ENCODE peak calls at places on chromosomes 7 and 10, in six cellular contexts. One of them, this sample, is unnamed.
A peak's percentile ranks its signal among the peaks of the same experiment; 100 is the strongest.

GRCh38 chr7:39749177-39749576 is 125.8 kb downstream of the RALA start:
- DNase-seq in left ventricle myocardium inferior: no peak
- DNase-seq in lower lobe of right lung: no peak
- DNase-seq in nephron progenitor cell: no peak
- DNase-seq in ovary: no peak
- DNase-seq in OCI-LY7: no peak
- DNase-seq in this sample: peak; percentile 78

GRCh38 chr10:44253769-44254462 is 131.0 kb downstream of the CXCL12 start:
- DNase-seq in nephron progenitor cell: no peak
- DNase-seq in left ventricle myocardium inferior: peak; percentile 71
- DNase-seq in OCI-LY7: no peak
- DNase-seq in lower lobe of right lung: peak; percentile 65
- DNase-seq in ovary: no peak
- DNase-seq in this sample: peak; percentile 33

GRCh38 chr10:70753841-70754621 is 31.1 kb downstream of the TBATA start:
- DNase-seq in left ventricle myocardium inferior: no peak
- DNase-seq in nephron progenitor cell: no peak
- DNase-seq in lower lobe of right lung: no peak
- DNase-seq in OCI-LY7: no peak
- DNase-seq in ovary: no peak
- DNase-seq in this sample: no peak

GRCh38 chr10:123521076-123521475 is 145.1 kb upstream of the GPR26 start:
- DNase-seq in OCI-LY7: no peak
- DNase-seq in lower lobe of right lung: no peak
- DNase-seq in nephron progenitor cell: no peak
- DNase-seq in left ventricle myocardium inferior: no peak
- DNase-seq in ovary: no peak
- DNase-seq in this sample: no peak

GRCh38 chr7:136526408-136527105 is 341.9 kb upstream of the CHRM2 start:
- DNase-seq in left ventricle myocardium inferior: no peak
- DNase-seq in nephron progenitor cell: no peak
- DNase-seq in OCI-LY7: no peak
- DNase-seq in ovary: no peak
- DNase-seq in lower lobe of right lung: no peak
- DNase-seq in this sample: no peak

GRCh38 chr7:98133181-98133580 is 26.5 kb downstream of the LMTK2 start:
- DNase-seq in left ventricle myocardium inferior: no peak
- DNase-seq in ovary: no peak
- DNase-seq in lower lobe of right lung: no peak
- DNase-seq in OCI-LY7: peak; percentile 67
- DNase-seq in nephron progenitor cell: no peak
- DNase-seq in this sample: no peak

GRCh38 chr10:132616170-132616994 is 78.8 kb downstream of the INPP5A start:
- DNase-seq in lower lobe of right lung: no peak
- DNase-seq in nephron progenitor cell: no peak
- DNase-seq in left ventricle myocardium inferior: no peak
- DNase-seq in ovary: no peak
- DNase-seq in OCI-LY7: no peak
- DNase-seq in this sample: no peak

GRCh38 chr7:99631311-99632109 is 14.8 kb downstream of the ZSCAN25 start:
- DNase-seq in OCI-LY7: peak; percentile 9
- DNase-seq in left ventricle myocardium inferior: peak; percentile 34
- DNase-seq in lower lobe of right lung: no peak
- DNase-seq in ovary: no peak
- DNase-seq in nephron progenitor cell: no peak
- DNase-seq in this sample: no peak

GRCh38 chr10:28734940-28735759 is 57.8 kb downstream of the BAMBI start:
- DNase-seq in lower lobe of right lung: no peak
- DNase-seq in nephron progenitor cell: no peak
- DNase-seq in ovary: peak; percentile 47
- DNase-seq in left ventricle myocardium inferior: no peak
- DNase-seq in OCI-LY7: no peak
- DNase-seq in this sample: peak; percentile 90

GRCh38 chr7:85454904-85455303 is 268.0 kb upstream of the SEMA3D start:
- DNase-seq in lower lobe of right lung: no peak
- DNase-seq in nephron progenitor cell: no peak
- DNase-seq in OCI-LY7: no peak
- DNase-seq in left ventricle myocardium inferior: no peak
- DNase-seq in ovary: no peak
- DNase-seq in this sample: no peak

DNA sequence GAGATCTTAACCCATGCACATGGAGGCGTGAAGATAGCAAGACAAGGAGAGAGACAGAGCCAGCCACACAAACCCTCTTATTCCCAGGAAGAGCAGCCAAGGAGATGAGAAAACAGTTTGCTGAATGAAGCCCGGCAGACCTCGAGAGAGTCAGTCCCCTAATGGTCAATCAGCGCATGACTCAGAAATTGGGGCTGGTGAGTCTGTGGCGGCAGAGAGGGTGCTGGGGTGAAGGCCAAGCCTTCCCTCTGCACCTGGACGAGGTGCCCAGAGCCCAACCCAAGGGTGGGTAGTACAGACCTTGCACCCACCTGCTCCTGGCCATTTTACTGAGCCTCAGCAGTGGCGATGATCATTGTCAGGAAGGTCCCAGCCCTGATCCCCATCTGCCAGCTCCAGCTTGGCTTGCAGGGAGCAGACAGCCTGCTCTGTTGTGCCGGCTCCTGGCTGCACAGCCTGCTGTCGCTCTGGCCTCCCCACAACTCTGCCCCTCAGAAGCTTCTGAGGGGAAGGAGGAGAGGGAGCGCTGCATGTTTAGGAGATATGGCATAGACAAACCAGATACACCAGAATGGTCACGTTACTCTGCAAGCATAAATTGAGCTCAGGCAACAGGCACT is 256.6 kb downstream of the RPS24 start:
- DNase-seq in left ventricle myocardium inferior: no peak
- DNase-seq in ovary: no peak
- DNase-seq in nephron progenitor cell: no peak
- DNase-seq in OCI-LY7: no peak
- DNase-seq in lower lobe of right lung: no peak
- DNase-seq in this sample: no peak
- TF ChIP-seq CTCF in left ventricle myocardium inferior: no peak
- TF ChIP-seq CTCF in ovary: no peak
- TF ChIP-seq CTCF in nephron progenitor cell: no peak
- TF ChIP-seq CTCF in OCI-LY7: no peak
- TF ChIP-seq CTCF in lower lobe of right lung: no peak
- TF ChIP-seq CTCF in this sample: peak; percentile 28

GRCh38 chr10:52949899-52950298 is 177.3 kb upstream of the MBL2 start:
- DNase-seq in nephron progenitor cell: no peak
- DNase-seq in left ventricle myocardium inferior: no peak
- DNase-seq in ovary: no peak
- DNase-seq in OCI-LY7: peak; percentile 31
- DNase-seq in lower lobe of right lung: no peak
- DNase-seq in this sample: no peak

GRCh38 chr10:52954407-52954806 is 181.8 kb upstream of the MBL2 start:
- DNase-seq in nephron progenitor cell: no peak
- DNase-seq in lower lobe of right lung: no peak
- DNase-seq in left ventricle myocardium inferior: no peak
- DNase-seq in OCI-LY7: no peak
- DNase-seq in ovary: no peak
- DNase-seq in this sample: no peak

GRCh38 chr10:52950578-52950977 is 178.0 kb upstream of the MBL2 start:
- DNase-seq in ovary: no peak
- DNase-seq in left ventricle myocardium inferior: no peak
- DNase-seq in OCI-LY7: no peak
- DNase-seq in nephron progenitor cell: no peak
- DNase-seq in lower lobe of right lung: no peak
- DNase-seq in this sample: no peak

GRCh38 chr10:52952391-52953079 is 180.0 kb upstream of the MBL2 start:
- DNase-seq in nephron progenitor cell: no peak
- DNase-seq in lower lobe of right lung: no peak
- DNase-seq in ovary: no peak
- DNase-seq in left ventricle myocardium inferior: no peak
- DNase-seq in OCI-LY7: no peak
- DNase-seq in this sample: no peak

DNA sequence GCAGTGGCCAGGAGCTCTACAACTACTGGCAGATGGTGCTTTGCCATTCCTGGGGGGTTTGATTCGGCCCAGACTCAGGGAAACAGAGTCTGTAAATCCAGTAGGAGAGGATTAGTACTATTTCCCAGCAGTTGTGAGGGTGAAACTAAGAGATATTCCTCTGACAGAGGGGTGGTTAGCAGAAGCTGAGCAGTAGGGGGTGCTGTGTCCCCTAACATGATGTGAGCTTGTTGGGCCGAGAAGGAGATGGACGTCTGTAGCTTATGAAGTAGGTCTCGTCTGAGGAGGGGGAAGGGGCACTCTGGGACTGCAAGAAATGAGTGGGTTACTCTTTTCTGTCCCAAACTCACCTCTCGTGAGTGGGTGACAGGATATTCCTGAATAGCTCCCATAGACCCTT is 179.2 kb upstream of the MBL2 start:
- DNase-seq in ovary: peak; percentile 40
- DNase-seq in left ventricle myocardium inferior: peak; percentile 25
- DNase-seq in OCI-LY7: peak; percentile 69
- DNase-seq in nephron progenitor cell: peak; percentile 75
- DNase-seq in lower lobe of right lung: no peak
- DNase-seq in this sample: peak; percentile 5
- TF ChIP-seq CTCF in ovary: no peak
- TF ChIP-seq CTCF in left ventricle myocardium inferior: peak; percentile 38
- TF ChIP-seq CTCF in OCI-LY7: peak; percentile 80
- TF ChIP-seq CTCF in nephron progenitor cell: peak; percentile 56
- TF ChIP-seq CTCF in lower lobe of right lung: peak; percentile 29
- TF ChIP-seq CTCF in this sample: peak; percentile 40

DNA sequence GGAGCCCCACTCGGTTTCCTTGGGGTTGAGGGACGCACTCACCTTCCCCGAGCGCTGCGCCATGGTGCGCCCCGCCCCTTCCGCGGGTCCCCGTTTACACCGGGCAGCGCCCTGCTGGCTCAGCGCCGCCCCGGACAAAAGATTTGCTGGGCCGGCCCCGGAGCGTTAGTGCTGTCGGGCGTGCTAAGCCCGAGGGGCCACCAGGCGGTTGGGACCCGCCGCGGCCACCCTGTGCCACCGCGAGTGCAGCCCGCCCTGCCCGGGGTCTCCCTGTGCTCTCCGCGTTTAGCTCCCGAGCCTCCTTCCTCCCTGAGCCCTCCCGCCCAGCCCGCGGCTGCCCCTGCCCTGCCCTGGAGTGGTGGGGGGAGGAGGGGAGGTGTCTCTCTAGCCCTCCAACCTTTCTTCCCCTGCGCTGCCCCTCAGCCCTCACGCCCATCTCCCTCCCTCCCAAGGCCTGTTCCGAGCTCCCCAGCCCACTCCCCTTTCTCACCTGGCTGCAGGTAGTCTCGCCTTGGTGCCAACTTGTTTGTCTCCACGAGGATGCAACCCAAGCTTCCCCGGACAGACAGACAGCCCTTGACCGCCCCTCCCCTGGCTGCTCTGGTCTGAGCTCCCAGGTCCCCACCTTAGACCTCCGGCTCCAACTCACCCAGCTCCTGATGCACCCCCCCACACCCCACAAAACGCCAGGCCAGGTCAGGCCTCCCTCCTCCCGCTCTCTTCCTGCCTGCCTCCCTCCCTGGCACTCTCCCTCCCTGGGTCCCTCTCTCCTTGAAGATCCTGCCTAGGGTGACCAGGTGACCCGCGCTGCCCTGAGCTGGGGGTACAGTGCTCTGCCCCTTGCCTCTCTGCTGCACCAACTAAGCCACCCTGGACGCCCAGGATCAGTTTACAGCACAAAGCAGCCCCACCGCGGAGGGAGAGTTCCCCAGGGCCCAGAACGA is at the start of gene CRYGN:
- DNase-seq in left ventricle myocardium inferior: no peak
- DNase-seq in lower lobe of right lung: no peak
- DNase-seq in nephron progenitor cell: peak; percentile 55
- DNase-seq in OCI-LY7: no peak
- DNase-seq in ovary: peak; percentile 39
- DNase-seq in this sample: no peak
- TF ChIP-seq CTCF in left ventricle myocardium inferior: no peak
- TF ChIP-seq CTCF in lower lobe of right lung: no peak
- TF ChIP-seq CTCF in nephron progenitor cell: no peak
- TF ChIP-seq CTCF in OCI-LY7: no peak
- TF ChIP-seq CTCF in ovary: no peak
- TF ChIP-seq CTCF in this sample: no peak

GRCh38 chr10:113015201-113015600 is 65.2 kb downstream of the TCF7L2 start:
- DNase-seq in ovary: no peak
- DNase-seq in OCI-LY7: no peak
- DNase-seq in nephron progenitor cell: no peak
- DNase-seq in left ventricle myocardium inferior: no peak
- DNase-seq in lower lobe of right lung: no peak
- DNase-seq in this sample: no peak

GRCh38 chr10:113019692-113020424 is 69.8 kb downstream of the TCF7L2 start:
- DNase-seq in left ventricle myocardium inferior: no peak
- DNase-seq in OCI-LY7: no peak
- DNase-seq in ovary: no peak
- DNase-seq in nephron progenitor cell: no peak
- DNase-seq in lower lobe of right lung: no peak
- DNase-seq in this sample: no peak

GRCh38 chr10:113018034-113018433 is 68.0 kb downstream of the TCF7L2 start:
- DNase-seq in left ventricle myocardium inferior: no peak
- DNase-seq in lower lobe of right lung: no peak
- DNase-seq in ovary: no peak
- DNase-seq in nephron progenitor cell: no peak
- DNase-seq in OCI-LY7: no peak
- DNase-seq in this sample: no peak

GRCh38 chr10:113019096-113019495 is 69.0 kb downstream of the TCF7L2 start:
- DNase-seq in OCI-LY7: no peak
- DNase-seq in ovary: no peak
- DNase-seq in left ventricle myocardium inferior: no peak
- DNase-seq in lower lobe of right lung: no peak
- DNase-seq in nephron progenitor cell: peak; percentile 36
- DNase-seq in this sample: no peak

GRCh38 chr10:113017375-113017774 is 67.3 kb downstream of the TCF7L2 start:
- DNase-seq in nephron progenitor cell: no peak
- DNase-seq in OCI-LY7: no peak
- DNase-seq in left ventricle myocardium inferior: no peak
- DNase-seq in ovary: no peak
- DNase-seq in lower lobe of right lung: no peak
- DNase-seq in this sample: no peak
- TF ChIP-seq CTCF in nephron progenitor cell: no peak
- TF ChIP-seq CTCF in OCI-LY7: no peak
- TF ChIP-seq CTCF in left ventricle myocardium inferior: no peak
- TF ChIP-seq CTCF in ovary: no peak
- TF ChIP-seq CTCF in lower lobe of right lung: no peak
- TF ChIP-seq CTCF in this sample: no peak

DNA sequence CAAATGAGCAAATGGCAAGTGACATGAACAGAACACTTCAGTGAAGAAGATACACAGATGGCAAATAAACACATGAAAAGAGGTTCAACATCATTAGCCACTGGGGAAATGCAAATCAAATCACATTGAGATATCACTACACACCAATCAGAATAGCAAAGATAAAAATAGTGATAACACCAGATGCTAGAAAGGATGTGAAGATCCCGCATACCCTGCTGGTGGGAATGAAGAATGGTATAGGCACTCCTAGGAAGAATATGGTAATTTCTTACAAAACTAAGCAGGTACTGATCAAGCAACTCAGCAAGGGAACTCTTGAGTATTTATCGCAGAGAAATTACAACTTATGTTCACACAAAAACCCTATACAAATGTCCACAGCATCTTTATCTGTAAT is 11.2 kb downstream of the LAMB4 start:
- DNase-seq in nephron progenitor cell: no peak
- DNase-seq in ovary: no peak
- DNase-seq in lower lobe of right lung: no peak
- DNase-seq in left ventricle myocardium inferior: no peak
- DNase-seq in OCI-LY7: no peak
- DNase-seq in this sample: no peak
- TF ChIP-seq CTCF in nephron progenitor cell: no peak
- TF ChIP-seq CTCF in ovary: no peak
- TF ChIP-seq CTCF in lower lobe of right lung: no peak
- TF ChIP-seq CTCF in left ventricle myocardium inferior: no peak
- TF ChIP-seq CTCF in OCI-LY7: no peak
- TF ChIP-seq CTCF in this sample: peak; percentile 46